ENCODE peak calls at places on chromosomes 7 and 10, in ten cellular contexts. Q is mesendoderm, H is upper lobe of left lung, A is coronary artery, X is transverse colon, F is AG04450, B is cardiac muscle cell, E is GM12865, M is left ventricle myocardium inferior, O is gastrocnemius medialis. R is an unnamed sample.

GRCh38 chr7:79504607-79505389 is 51.3 kb upstream of the MAGI2 start:
- DNase-seq in X (no peak), A (no peak), Q (peak), F (no peak), M (no peak), E (no peak), B (peak), O (no peak), H (peak), R (no peak)

GRCh38 chr10:123146892-123147634 is 873 bp upstream of the HMX2 start:
- DNase-seq in O (no peak), B (no peak), H (no peak), X (no peak), E (no peak), M (no peak), Q (no peak), F (no peak), A (no peak), R (no peak)

GRCh38 chr10:501596-501995 is 187.9 kb downstream of the DIP2C start:
- DNase-seq in M (no peak), B (no peak), O (no peak), E (no peak), X (no peak), F (no peak), A (no peak), H (peak), Q (no peak), R (no peak)

GRCh38 chr7:27235387-27236052 is 7.1 kb upstream of the EVX1 start:
- DNase-seq in Q (peak), F (no peak), B (peak), H (no peak), X (peak), A (no peak), O (no peak), M (peak), E (peak), R (peak)

GRCh38 chr7:155809947-155810606 is 2.2 kb downstream of the SHH start:
- DNase-seq in E (no peak), M (no peak), B (no peak), F (no peak), X (no peak), H (peak), A (no peak), O (no peak), Q (no peak), R (no peak)

GRCh38 chr10:118835682-118836326 is 81.0 kb upstream of the CACUL1 start:
- DNase-seq in O (no peak), Q (no peak), M (no peak), A (no peak), B (no peak), H (no peak), F (no peak), E (no peak), X (peak), R (peak)

GRCh38 chr10:21161647-21162046 is 264.5 kb upstream of the NEBL start:
- DNase-seq in O (no peak), A (no peak), X (no peak), Q (peak), F (no peak), E (no peak), H (no peak), B (no peak), M (no peak), R (no peak)

GRCh38 chr10:31919010-31919409 is 9.6 kb downstream of the ARHGAP12 start:
- DNase-seq in E (peak), Q (no peak), A (no peak), H (no peak), B (no peak), F (no peak), M (no peak), X (no peak), O (no peak), R (no peak)

GRCh38 chr10:100882681-100883321 is 30.0 kb upstream of the SLF2 start:
- DNase-seq in F (peak), B (no peak), E (no peak), A (no peak), O (no peak), M (peak), H (no peak), Q (no peak), X (no peak), R (no peak)

GRCh38 chr10:79029478-79030390 is 39.0 kb upstream of the ZMIZ1 start:
- DNase-seq in O (no peak), F (no peak), X (no peak), E (no peak), B (no peak), Q (no peak), A (peak), H (no peak), M (no peak), R (no peak)

GRCh38 chr10:124180947-124181549 is 87.7 kb upstream of the CHST15 start:
- DNase-seq in B (no peak), O (no peak), X (no peak), Q (no peak), M (no peak), A (no peak), H (no peak), E (peak), F (no peak), R (no peak)

DNA sequence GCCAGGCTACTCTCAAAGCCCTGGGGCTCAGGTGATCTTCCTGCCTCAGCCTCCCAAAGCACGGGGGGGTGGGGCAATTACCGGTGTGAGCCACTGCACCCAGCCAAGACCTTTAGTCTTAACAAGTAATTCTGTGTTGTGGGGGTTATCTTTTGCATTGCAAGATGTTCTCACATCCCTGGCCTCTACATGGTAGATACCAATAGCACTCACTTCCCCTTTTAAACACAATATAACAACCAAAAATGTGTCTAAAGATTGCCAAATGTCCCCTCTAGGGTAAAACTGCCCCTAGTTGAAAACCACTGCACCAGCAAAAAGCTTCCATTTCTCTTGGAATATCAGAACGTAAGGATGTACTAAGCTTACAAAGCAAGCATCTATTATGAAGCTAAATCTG is 225.0 kb downstream of the CTNNA3 start:
- DNase-seq in X (no peak), F (no peak), H (no peak), M (no peak), E (peak), O (no peak), Q (no peak), A (no peak), B (no peak), R (no peak)
- H3K4me3 ChIP-seq in X (no peak), F (no peak), H (no peak), M (no peak), E (peak), O (no peak), Q (no peak), A (peak), B (no peak), R (no peak)

DNA sequence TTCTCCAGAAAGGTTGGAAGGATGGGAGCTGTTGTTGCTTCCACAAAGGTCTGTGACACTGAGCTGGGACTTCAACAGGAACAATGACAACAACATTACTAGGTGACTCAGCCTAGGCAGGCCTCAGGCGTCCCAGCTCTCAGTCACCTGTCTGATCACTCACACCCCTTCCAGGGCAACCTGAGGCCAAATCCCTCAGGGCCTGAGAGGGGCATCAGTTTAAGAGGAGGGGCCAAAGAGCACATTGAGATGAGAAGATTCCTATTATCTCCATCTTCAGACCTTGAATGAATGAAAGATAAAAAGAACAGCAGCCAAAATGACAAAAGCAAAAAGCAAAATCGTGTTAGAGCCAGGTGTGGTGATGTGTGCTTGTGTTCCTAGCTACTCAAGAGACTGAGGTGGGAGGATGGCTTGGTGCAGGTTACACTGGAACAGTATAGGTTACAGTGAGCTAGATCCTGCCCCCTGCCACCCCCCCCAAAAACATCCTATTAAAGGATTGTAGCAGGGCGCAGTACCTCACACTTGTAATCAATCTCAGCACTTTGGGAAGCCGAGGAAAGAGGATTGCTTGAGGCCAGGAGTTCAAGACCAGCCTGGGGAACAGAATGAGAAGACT is at the start of gene ATG9B:
- DNase-seq in E (no peak), Q (peak), O (no peak), X (no peak), F (no peak), B (no peak), M (no peak), H (no peak), A (no peak), R (no peak)
- H3K4me3 ChIP-seq in E (no peak), Q (no peak), O (no peak), X (no peak), F (no peak), B (no peak), M (no peak), H (no peak), A (no peak), R (no peak)

GRCh38 chr7:43878867-43879266 is 9.6 kb upstream of the MRPS24 start:
- DNase-seq in H (no peak), Q (no peak), A (no peak), E (no peak), M (no peak), F (no peak), O (peak), B (no peak), X (no peak), R (no peak)

GRCh38 chr7:43877968-43878864 is 8.9 kb upstream of the MRPS24 start:
- DNase-seq in Q (no peak), X (no peak), H (no peak), O (peak), F (no peak), M (no peak), B (no peak), E (no peak), A (no peak), R (no peak)

GRCh38 chr7:43876976-43877745 is 7.8 kb upstream of the MRPS24 start:
- DNase-seq in M (no peak), O (no peak), A (no peak), F (no peak), X (no peak), B (no peak), E (no peak), H (no peak), Q (no peak), R (peak)

GRCh38 chr7:43880596-43880995 is 11.3 kb upstream of the MRPS24 start:
- DNase-seq in E (no peak), B (no peak), O (no peak), A (no peak), Q (peak), H (no peak), F (no peak), M (no peak), X (no peak), R (no peak)

DNA sequence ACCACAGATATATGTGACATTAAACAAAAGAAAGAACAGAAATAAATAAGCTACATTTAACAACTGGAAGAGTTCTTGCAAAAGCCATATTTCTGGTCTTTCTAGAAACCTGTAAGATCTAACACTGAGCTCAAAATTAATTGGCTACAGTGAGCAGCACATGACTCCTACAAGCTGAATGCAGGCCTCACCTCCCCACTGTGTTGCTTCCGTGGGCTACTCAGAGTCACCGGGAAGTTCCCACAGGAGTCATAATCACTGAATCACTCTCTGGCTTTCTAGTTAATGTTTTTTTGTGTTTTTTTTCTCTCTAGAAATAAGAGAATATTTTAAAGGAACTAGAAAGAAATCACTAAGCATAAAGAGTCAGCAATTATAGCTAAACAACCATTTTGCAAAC is 10.2 kb upstream of the MRPS24 start:
- DNase-seq in F (peak), M (no peak), O (no peak), A (no peak), X (no peak), B (no peak), H (no peak), Q (no peak), E (no peak), R (no peak)
- H3K4me3 ChIP-seq in F (no peak), M (no peak), O (no peak), A (no peak), X (no peak), B (no peak), H (no peak), Q (no peak), E (no peak), R (no peak)

GRCh38 chr10:6141296-6142151 is 52.7 kb downstream of the RBM17 start:
- DNase-seq in A (no peak), O (peak), B (no peak), F (peak), M (no peak), E (peak), H (no peak), Q (no peak), X (no peak), R (no peak)
- H3K4me3 ChIP-seq in A (peak), O (peak), B (no peak), F (peak), M (peak), E (peak), H (peak), Q (no peak), X (peak), R (no peak)

GRCh38 chr7:101983147-101983811 is 165.9 kb downstream of the CUX1 start:
- DNase-seq in Q (no peak), B (no peak), M (no peak), X (no peak), E (peak), A (no peak), O (no peak), F (no peak), H (no peak), R (no peak)
- H3K4me3 ChIP-seq in Q (no peak), B (no peak), M (no peak), X (no peak), E (no peak), A (no peak), O (no peak), F (no peak), H (no peak), R (no peak)

GRCh38 chr7:94270772-94271171 is 123.9 kb upstream of the COL1A2 start:
- DNase-seq in H (no peak), A (no peak), Q (no peak), E (no peak), F (no peak), B (no peak), X (no peak), O (no peak), M (no peak), R (no peak)
- H3K4me3 ChIP-seq in H (no peak), A (no peak), Q (no peak), E (no peak), F (no peak), B (no peak), X (no peak), O (no peak), M (no peak), R (no peak)

R was measured in adrenal gland.